ENCODE peak calls at places on chromosomes 11 and 22, in four cellular contexts. A is OCI-LY7, U is GM23248, Z is PC-3. G is an unnamed sample.

GRCh38 chr11:28110108-28110838 is 2.1 kb downstream of the METTL15 start:
- DNase-seq in U (peak), A (peak), Z (peak), G (peak)

GRCh38 chr11:69013009-69013951 is at the start of gene MRGPRF:
- DNase-seq in U (peak), A (no peak), Z (peak), G (no peak)

GRCh38 chr11:72812604-72812967 is 1.6 kb upstream of the ATG16L2 start:
- DNase-seq in A (peak), U (no peak), Z (peak), G (no peak)

GRCh38 chr22:11627798-11628650 is 3900.0 kb upstream of the OR11H1 start:
- DNase-seq in A (no peak), Z (no peak), U (no peak), G (no peak)

GRCh38 chr11:57499413-57499982 is 16.0 kb downstream of the SLC43A1 start:
- DNase-seq in A (no peak), Z (peak), U (peak), G (peak)

GRCh38 chr11:36239636-36240035 is 49.6 kb downstream of the COMMD9 start:
- DNase-seq in U (no peak), Z (no peak), A (no peak), G (no peak)

GRCh38 chr11:29773656-29774264 is 243.1 kb downstream of the KCNA4 start:
- DNase-seq in A (no peak), U (peak), Z (no peak), G (no peak)

GRCh38 chr11:45429719-45430118 is 143.6 kb upstream of the SYT13 start:
- DNase-seq in Z (no peak), U (no peak), A (no peak), G (no peak)

GRCh38 chr11:9065614-9066431 is 25.6 kb downstream of the SCUBE2 start:
- DNase-seq in Z (no peak), A (no peak), U (no peak), G (no peak)

GRCh38 chr11:117181586-117182550 is 3.3 kb downstream of the SIDT2 start:
- DNase-seq in A (no peak), U (no peak), Z (no peak), G (no peak)

GRCh38 chr22:49334976-49335375 is 492.7 kb downstream of the BRD1 start:
- DNase-seq in Z (no peak), U (no peak), A (no peak), G (no peak)

GRCh38 chr22:26546282-26546681 is 34.0 kb upstream of the TFIP11 start:
- DNase-seq in Z (no peak), U (no peak), A (no peak), G (no peak)

GRCh38 chr22:36733271-36733670 is 29.7 kb upstream of the CACNG2 start:
- DNase-seq in U (no peak), Z (no peak), A (no peak), G (no peak)

GRCh38 chr22:42270178-42270511 is 308 bp downstream of the TCF20 start:
- DNase-seq in A (no peak), U (no peak), Z (peak), G (no peak)

GRCh38 chr11:112961146-112961668 is at the start of gene NCAM1:
- DNase-seq in U (peak), Z (peak), A (peak), G (peak)

GRCh38 chr11:121318848-121319834 is 26.6 kb downstream of the SC5D start:
- DNase-seq in A (peak), U (peak), Z (peak), G (peak)

GRCh38 chr11:83006877-83007330 is 64.8 kb downstream of the RAB30 start:
- DNase-seq in U (no peak), A (peak), Z (peak), G (peak)

GRCh38 chr22:30858976-30859713 is 109.4 kb downstream of the MORC2 start:
- DNase-seq in A (no peak), Z (no peak), U (no peak), G (no peak)

GRCh38 chr22:41968601-41969000 is 642 bp upstream of the SEPTIN3 start:
- DNase-seq in A (no peak), Z (no peak), U (no peak), G (no peak)

GRCh38 chr11:57217053-57217452 is 20.0 kb downstream of the APLNR start:
- DNase-seq in A (no peak), U (no peak), Z (no peak), G (no peak)

GRCh38 chr11:74138572-74138971 is 32.2 kb downstream of the C2CD3 start:
- DNase-seq in Z (peak), A (no peak), U (peak), G (no peak)

GRCh38 chr22:41444360-41445170 is 2.0 kb downstream of the TOB2 start:
- DNase-seq in U (peak), Z (peak), A (peak), G (peak)

GRCh38 chr22:46769191-46769675 is 6.8 kb downstream of the TBC1D22A start:
- DNase-seq in Z (no peak), U (no peak), A (peak), G (no peak)

GRCh38 chr22:26597026-26597425 is 7.1 kb upstream of the TPST2 start:
- DNase-seq in A (no peak), U (no peak), Z (no peak), G (no peak)

DNA sequence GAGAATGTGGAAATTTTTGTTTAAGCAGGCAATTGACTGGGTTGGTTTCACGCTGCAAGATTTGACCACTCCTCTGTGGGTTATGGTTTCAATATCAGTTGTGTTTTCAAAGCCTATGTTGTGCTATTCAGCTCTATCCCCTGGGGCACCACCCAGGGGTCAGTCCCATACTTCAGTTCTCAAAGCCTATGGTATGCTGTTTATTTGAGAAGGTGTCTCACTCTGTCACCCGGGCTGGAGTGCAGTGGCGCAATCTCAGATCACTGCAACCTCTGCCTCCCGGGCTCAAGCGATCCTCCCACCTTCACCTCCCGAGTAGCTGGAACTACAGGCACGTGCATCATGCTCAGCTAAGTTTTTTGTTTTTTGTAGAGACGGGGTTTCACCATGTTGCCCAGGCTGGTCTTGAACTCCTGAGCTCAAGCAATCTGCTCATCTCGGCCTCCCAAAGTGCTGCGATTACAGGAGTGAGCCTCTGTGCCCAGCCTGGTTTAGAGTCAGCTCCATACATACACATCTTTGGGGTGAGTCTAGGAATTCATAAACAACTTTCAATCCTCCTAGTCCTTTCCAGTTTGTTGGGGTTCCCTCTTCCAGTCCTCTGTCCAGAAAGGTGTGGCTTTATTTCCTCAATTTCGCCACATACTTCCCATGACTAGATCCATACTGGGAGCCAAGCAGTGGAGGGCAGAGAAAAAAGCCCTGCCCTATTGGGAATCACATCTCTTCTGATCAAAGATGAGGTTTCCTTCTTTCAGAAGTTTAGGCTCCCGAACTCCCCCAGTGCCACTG is 35.0 kb upstream of the MAPK1 start:
- DNase-seq in Z (no peak), A (no peak), U (no peak), G (no peak)
- TF ChIP-seq EZH2phosphoT487 in Z (no peak), A (no peak), U (no peak), G (no peak)

GRCh38 chr11:33663121-33663520 is 37.5 kb downstream of the C11orf91 start:
- DNase-seq in A (no peak), U (no peak), Z (no peak), G (no peak)
- TF ChIP-seq EZH2phosphoT487 in A (no peak), U (no peak), Z (no peak), G (no peak)

GRCh38 chr22:34623580-34623979 is 442.4 kb upstream of the ISX start:
- DNase-seq in U (no peak), Z (no peak), A (no peak), G (no peak)

GRCh38 chr22:34620832-34621231 is 445.1 kb upstream of the ISX start:
- DNase-seq in Z (no peak), A (no peak), U (no peak), G (peak)

GRCh38 chr22:34622602-34623001 is 443.4 kb upstream of the ISX start:
- DNase-seq in U (no peak), Z (no peak), A (no peak), G (no peak)
- TF ChIP-seq EZH2phosphoT487 in U (no peak), Z (no peak), A (no peak), G (no peak)

DNA sequence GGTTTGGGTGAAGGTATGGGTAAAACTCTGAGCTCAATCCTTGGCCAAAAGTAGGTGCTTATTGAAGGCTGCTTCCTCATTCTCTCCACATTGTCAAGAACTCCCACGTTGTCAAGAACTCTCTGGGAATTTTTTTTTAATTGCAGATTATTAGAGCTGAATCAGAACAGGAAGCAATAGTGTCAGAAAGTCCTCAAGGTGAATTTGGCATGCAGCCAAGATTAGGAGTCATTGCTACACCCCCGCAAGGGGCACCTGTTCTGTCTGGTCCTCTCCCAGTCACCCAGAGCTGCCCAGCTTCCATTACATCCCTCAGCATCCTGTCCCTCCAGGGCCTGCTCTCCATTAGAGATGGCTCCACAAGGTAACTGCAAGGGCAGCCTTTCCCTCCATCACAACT is 996.5 kb downstream of the OPCML start:
- DNase-seq in Z (no peak), U (no peak), A (no peak), G (no peak)
- TF ChIP-seq EZH2phosphoT487 in Z (no peak), U (no peak), A (no peak), G (no peak)

GRCh38 chr11:1072116-1072820 is 2.4 kb upstream of the MUC2 start:
- DNase-seq in A (no peak), U (peak), Z (peak), G (no peak)
- TF ChIP-seq EZH2phosphoT487 in A (no peak), U (no peak), Z (no peak), G (no peak)

GRCh38 chr11:123601136-123601535 is 53.3 kb downstream of the SCN3B start:
- DNase-seq in Z (no peak), A (no peak), U (peak), G (no peak)
- TF ChIP-seq EZH2phosphoT487 in Z (no peak), A (no peak), U (no peak), G (no peak)

GRCh38 chr11:76579752-76580151 is 90.8 kb downstream of the LRRC32 start:
- DNase-seq in Z (no peak), U (no peak), A (no peak), G (no peak)

GRCh38 chr11:76577921-76578654 is 92.5 kb downstream of the LRRC32 start:
- DNase-seq in A (no peak), U (no peak), Z (no peak), G (no peak)

GRCh38 chr11:76579047-76579751 is 91.3 kb downstream of the LRRC32 start:
- DNase-seq in Z (no peak), A (peak), U (no peak), G (no peak)

GRCh38 chr11:76577199-76577920 is 93.2 kb downstream of the LRRC32 start:
- DNase-seq in A (no peak), U (peak), Z (peak), G (no peak)

GRCh38 chr11:76578655-76579046 is 91.9 kb downstream of the LRRC32 start:
- DNase-seq in U (no peak), Z (no peak), A (no peak), G (no peak)
- TF ChIP-seq EZH2phosphoT487 in U (no peak), Z (no peak), A (no peak), G (no peak)

G was measured in MM.1S.